ENCODE peak calls at places on chromosomes 12 and 14, in five cellular contexts. J is pancreas, B is H4, L is adrenal gland, Q is HTR-8/SVneo. Z is an unnamed sample.
A peak's percentile ranks its signal among the peaks of the same experiment; 100 is the strongest.

GRCh38 chr12:105235299-105235746 is 651 bp downstream of the APPL2 start:
- DNase-seq in J (no peak), B (no peak), L (no peak), Q (no peak), Z (no peak)

GRCh38 chr12:52603314-52603713 is 2.1 kb upstream of the KRT72 start:
- DNase-seq in J (no peak), B (no peak), L (no peak), Q (no peak), Z (no peak)

GRCh38 chr14:79842270-79842669 is 369.0 kb downstream of the DIO2 start:
- DNase-seq in J (no peak), B (peak; percentile 50), L (peak; percentile 34), Q (peak; percentile 35), Z (no peak)

GRCh38 chr14:75333523-75334190 is 55.0 kb downstream of the FOS start:
- DNase-seq in J (no peak), B (no peak), L (no peak), Q (no peak), Z (no peak)

GRCh38 chr12:84157170-84157569 is 755.4 kb downstream of the SLC6A15 start:
- DNase-seq in J (no peak), B (no peak), L (no peak), Q (no peak), Z (no peak)

GRCh38 chr12:85440273-85440672 is 160.3 kb downstream of the ALX1 start:
- DNase-seq in J (no peak), B (no peak), L (no peak), Q (no peak), Z (no peak)

GRCh38 chr12:57845478-57846284 is 848 bp downstream of the CTDSP2 start:
- DNase-seq in J (peak; percentile 94), B (no peak), L (peak; percentile 84), Q (peak; percentile 31), Z (no peak)

GRCh38 chr12:51846911-51847829 is 1.3 kb downstream of the FIGNL2 start:
- DNase-seq in J (peak; percentile 72), B (no peak), L (peak; percentile 34), Q (peak; percentile 54), Z (no peak)

GRCh38 chr14:22194669-22195068 is 394.4 kb downstream of the DAD1 start:
- DNase-seq in J (no peak), B (no peak), L (no peak), Q (no peak), Z (no peak)

GRCh38 chr14:65770681-65771080 is 358.2 kb downstream of the FUT8 start:
- DNase-seq in J (no peak), B (no peak), L (no peak), Q (no peak), Z (no peak)

GRCh38 chr12:115660211-115660805 is 617.2 kb downstream of the MED13L start:
- DNase-seq in J (no peak), B (no peak), L (peak; percentile 37), Q (no peak), Z (no peak)

GRCh38 chr12:49346659-49347306 is at the start of gene DNAJC22:
- DNase-seq in J (no peak), B (no peak), L (peak; percentile 24), Q (no peak), Z (no peak)

GRCh38 chr12:108714866-108715265 is 16.5 kb downstream of the CORO1C start:
- DNase-seq in J (no peak), B (no peak), L (no peak), Q (no peak), Z (no peak)

GRCh38 chr12:108691995-108692808 is 39.1 kb downstream of the CORO1C start:
- DNase-seq in J (no peak), B (peak; percentile 26), L (no peak), Q (no peak), Z (peak; percentile 59)

GRCh38 chr14:77761205-77761931 is 412 bp upstream of the SNW1 start:
- DNase-seq in J (no peak), B (peak; percentile 22), L (peak; percentile 39), Q (peak; percentile 37), Z (peak; percentile 91)

GRCh38 chr12:2264622-2265306 is 212.0 kb downstream of the CACNA1C start:
- DNase-seq in J (no peak), B (peak; percentile 42), L (no peak), Q (peak; percentile 90), Z (no peak)

GRCh38 chr14:53295985-53296582 is 143.0 kb upstream of the DDHD1 start:
- DNase-seq in J (no peak), B (no peak), L (no peak), Q (no peak), Z (no peak)

GRCh38 chr12:120961604-120962486 is 16.5 kb upstream of the HNF1A start:
- DNase-seq in J (no peak), B (no peak), L (peak; percentile 36), Q (no peak), Z (no peak)

GRCh38 chr12:68250454-68250853 is 3.0 kb downstream of the IL22 start:
- DNase-seq in J (no peak), B (no peak), L (no peak), Q (no peak), Z (no peak)

GRCh38 chr14:101347893-101348777 is 213.2 kb upstream of the DIO3 start:
- DNase-seq in J (no peak), B (no peak), L (peak; percentile 5), Q (no peak), Z (no peak)

GRCh38 chr14:35669782-35670181 is 135.8 kb downstream of the INSM2 start:
- DNase-seq in J (no peak), B (no peak), L (no peak), Q (no peak), Z (peak; percentile 58)

GRCh38 chr14:100058777-100059432 is 6.3 kb upstream of the EVL start:
- DNase-seq in J (no peak), B (no peak), L (no peak), Q (no peak), Z (no peak)

GRCh38 chr12:58313091-58313855 is 371.9 kb downstream of the ATP23 start:
- DNase-seq in J (no peak), B (no peak), L (no peak), Q (peak; percentile 21), Z (no peak)

GRCh38 chr14:55739967-55740707 is 160.1 kb downstream of the KTN1 start:
- DNase-seq in J (no peak), B (no peak), L (no peak), Q (no peak), Z (no peak)

GRCh38 chr14:68593806-68594536 is 198.9 kb downstream of the ZFP36L1 start:
- DNase-seq in J (peak; percentile 44), B (no peak), L (no peak), Q (peak; percentile 80), Z (no peak)

GRCh38 chr14:99971087-99971928 is 93.9 kb upstream of the EVL start:
- DNase-seq in J (peak; percentile 91), B (peak; percentile 69), L (peak; percentile 87), Q (peak; percentile 78), Z (peak; percentile 47)

GRCh38 chr12:60106207-60106606 is 510.4 kb downstream of the SLC16A7 start:
- DNase-seq in J (no peak), B (peak; percentile 12), L (no peak), Q (no peak), Z (no peak)

GRCh38 chr12:59615392-59616165 is 19.8 kb downstream of the SLC16A7 start:
- DNase-seq in J (no peak), B (no peak), L (peak; percentile 36), Q (no peak), Z (no peak)

GRCh38 chr12:95809000-95809680 is 18.6 kb upstream of the NTN4 start:
- DNase-seq in J (no peak), B (no peak), L (no peak), Q (no peak), Z (no peak)

GRCh38 chr14:95307402-95308041 is 12.2 kb downstream of the CLMN start:
- DNase-seq in J (no peak), B (no peak), L (no peak), Q (no peak), Z (no peak)

GRCh38 chr14:78486621-78487020 is 316.4 kb downstream of the NRXN3 start:
- DNase-seq in J (no peak), B (no peak), L (no peak), Q (no peak), Z (no peak)

GRCh38 chr14:48967419-48967818 is 618.8 kb downstream of the RPS29 start:
- DNase-seq in J (no peak), B (no peak), L (no peak), Q (no peak), Z (no peak)

GRCh38 chr14:66401447-66402095 is 84.6 kb upstream of the CCDC196 start:
- DNase-seq in J (no peak), B (no peak), L (no peak), Q (no peak), Z (no peak)

GRCh38 chr12:94418517-94418916 is 41.1 kb downstream of the CEP83 start:
- DNase-seq in J (no peak), B (no peak), L (no peak), Q (no peak), Z (no peak)

GRCh38 chr14:102575479-102576428 is 16.7 kb upstream of the RCOR1 start:
- DNase-seq in J (no peak), B (no peak), L (no peak), Q (no peak), Z (no peak)

GRCh38 chr14:59631237-59631636 is 54.6 kb upstream of the CCDC175 start:
- DNase-seq in J (no peak), B (peak; percentile 7), L (no peak), Q (no peak), Z (no peak)

GRCh38 chr12:101127521-101128219 is 82.4 kb downstream of the SLC5A8 start:
- DNase-seq in J (no peak), B (peak; percentile 61), L (no peak), Q (peak; percentile 12), Z (no peak)

GRCh38 chr12:79822475-79822874 is 112.4 kb downstream of the PPP1R12A start:
- DNase-seq in J (no peak), B (no peak), L (no peak), Q (no peak), Z (no peak)